ENCODE peak calls at places on chromosomes 5 and 9, in eight cellular contexts. Y is stimulated activated CD4-positive, alpha-beta T cell treated with anti-CD3 and anti-CD28 coated beads, Interleukin-4, amount 100 ng/mL, for 24 hours; G is tibial nerve; I is MV-4-11; T is substantia nigra; R is NCI-H526 treated with DMSO at 0.1 percent for 48 hours; O is mucosa of gallbladder; Q is activated T-cell treated with anti-CD3 and anti-CD28 coated beads, Interleukin-2, amount 50 U/mL, for 48 hours. J is an unnamed sample.

GRCh38 chr5:163838738-163839137 is 333.3 kb downstream of the MAT2B start:
- DNase-seq in Y (no peak), G (no peak), I (no peak), T (no peak), R (no peak), O (no peak), Q (no peak), J (no peak)

GRCh38 chr5:71586052-71586940 is 844 bp upstream of the MCCC2 start:
- DNase-seq in Y (no peak), G (no peak), I (peak), T (no peak), R (no peak), O (no peak), Q (no peak), J (peak)

GRCh38 chr5:68562308-68562707 is 346.8 kb downstream of the PIK3R1 start:
- DNase-seq in Y (no peak), G (peak), I (no peak), T (no peak), R (no peak), O (peak), Q (no peak), J (no peak)

GRCh38 chr5:31285025-31285424 is 91.5 kb downstream of the CDH6 start:
- DNase-seq in Y (no peak), G (no peak), I (no peak), T (no peak), R (no peak), O (no peak), Q (no peak), J (no peak)

GRCh38 chr9:7094052-7094451 is 336.3 kb downstream of the KDM4C start:
- DNase-seq in Y (no peak), G (no peak), I (no peak), T (no peak), R (no peak), O (no peak), Q (no peak), J (peak)

GRCh38 chr9:38371495-38371894 is 21.0 kb upstream of the ALDH1B1 start:
- DNase-seq in Y (peak), G (no peak), I (peak), T (no peak), R (peak), O (peak), Q (no peak), J (no peak)

GRCh38 chr9:126423022-126423708 is 96.5 kb downstream of the MVB12B start:
- DNase-seq in Y (no peak), G (no peak), I (no peak), T (no peak), R (no peak), O (no peak), Q (no peak), J (no peak)

GRCh38 chr5:124865603-124866354 is 119.3 kb upstream of the ZNF608 start:
- DNase-seq in Y (no peak), G (no peak), I (peak), T (no peak), R (no peak), O (no peak), Q (no peak), J (no peak)

GRCh38 chr5:99176186-99176585 is 247.4 kb upstream of the CHD1 start:
- DNase-seq in Y (no peak), G (no peak), I (peak), T (no peak), R (no peak), O (no peak), Q (no peak), J (no peak)

GRCh38 chr9:124017929-124018730 is 6.6 kb downstream of the LHX2 start:
- DNase-seq in Y (no peak), G (no peak), I (no peak), T (no peak), R (no peak), O (no peak), Q (no peak), J (peak)

GRCh38 chr5:9932770-9933169 is 302.6 kb upstream of the TAS2R1 start:
- DNase-seq in Y (no peak), G (no peak), I (no peak), T (no peak), R (no peak), O (no peak), Q (no peak), J (peak)

GRCh38 chr9:112169368-112169767 is 5.7 kb downstream of the SUSD1 start:
- DNase-seq in Y (no peak), G (no peak), I (no peak), T (no peak), R (no peak), O (no peak), Q (no peak), J (no peak)

GRCh38 chr5:171312129-171312819 is 3.2 kb downstream of the TLX3 start:
- DNase-seq in Y (no peak), G (no peak), I (no peak), T (no peak), R (no peak), O (no peak), Q (peak), J (peak)

J was measured in GM23338.